ENCODE peak calls at places on chromosomes 4 and X, in six cellular contexts. One of them, this sample, is unnamed.

GRCh38 chrX:79366888-79367749 is at the start of gene ITM2A:
- DNase-seq in OCI-LY7: no peak
- DNase-seq in effector memory CD8-positive, alpha-beta T cell: peak
- DNase-seq in activated T-helper 2 cell treated with anti-CD3 and anti-CD28 coated beads, Interferon-gamma antibody, Interleukin-2, Interleukin-4, amounts not matched to agents 10 μg/mL and 5 μg/mL and 100 μg/mL, durations not matched to agents 14 hours and 24 hours and 36 hours: peak
- DNase-seq in COR-L47: no peak
- DNase-seq in AG04450: no peak
- DNase-seq in this sample: peak

GRCh38 chrX:40140706-40141499 is 43.1 kb upstream of the BCOR start:
- DNase-seq in OCI-LY7: peak
- DNase-seq in effector memory CD8-positive, alpha-beta T cell: no peak
- DNase-seq in activated T-helper 2 cell treated with anti-CD3 and anti-CD28 coated beads, Interferon-gamma antibody, Interleukin-2, Interleukin-4, amounts not matched to agents 10 μg/mL and 5 μg/mL and 100 μg/mL, durations not matched to agents 14 hours and 24 hours and 36 hours: no peak
- DNase-seq in COR-L47: no peak
- DNase-seq in AG04450: no peak
- DNase-seq in this sample: no peak

GRCh38 chr4:128220286-128221235 is 67.1 kb downstream of the PGRMC2 start:
- DNase-seq in OCI-LY7: peak
- DNase-seq in effector memory CD8-positive, alpha-beta T cell: no peak
- DNase-seq in activated T-helper 2 cell treated with anti-CD3 and anti-CD28 coated beads, Interferon-gamma antibody, Interleukin-2, Interleukin-4, amounts not matched to agents 10 μg/mL and 5 μg/mL and 100 μg/mL, durations not matched to agents 14 hours and 24 hours and 36 hours: no peak
- DNase-seq in COR-L47: peak
- DNase-seq in AG04450: peak
- DNase-seq in this sample: peak

GRCh38 chr4:145939241-145939640 is 618 bp upstream of the ZNF827 start:
- DNase-seq in OCI-LY7: peak
- DNase-seq in effector memory CD8-positive, alpha-beta T cell: no peak
- DNase-seq in activated T-helper 2 cell treated with anti-CD3 and anti-CD28 coated beads, Interferon-gamma antibody, Interleukin-2, Interleukin-4, amounts not matched to agents 10 μg/mL and 5 μg/mL and 100 μg/mL, durations not matched to agents 14 hours and 24 hours and 36 hours: no peak
- DNase-seq in COR-L47: no peak
- DNase-seq in AG04450: no peak
- DNase-seq in this sample: no peak

GRCh38 chr4:177339794-177340374 is 30.2 kb downstream of the NEIL3 start:
- DNase-seq in OCI-LY7: peak
- DNase-seq in effector memory CD8-positive, alpha-beta T cell: no peak
- DNase-seq in activated T-helper 2 cell treated with anti-CD3 and anti-CD28 coated beads, Interferon-gamma antibody, Interleukin-2, Interleukin-4, amounts not matched to agents 10 μg/mL and 5 μg/mL and 100 μg/mL, durations not matched to agents 14 hours and 24 hours and 36 hours: no peak
- DNase-seq in COR-L47: peak
- DNase-seq in AG04450: peak
- DNase-seq in this sample: peak

GRCh38 chr4:138978028-138978585 is 37.5 kb upstream of the NOCT start:
- DNase-seq in OCI-LY7: no peak
- DNase-seq in effector memory CD8-positive, alpha-beta T cell: no peak
- DNase-seq in activated T-helper 2 cell treated with anti-CD3 and anti-CD28 coated beads, Interferon-gamma antibody, Interleukin-2, Interleukin-4, amounts not matched to agents 10 μg/mL and 5 μg/mL and 100 μg/mL, durations not matched to agents 14 hours and 24 hours and 36 hours: no peak
- DNase-seq in COR-L47: no peak
- DNase-seq in AG04450: no peak
- DNase-seq in this sample: no peak

GRCh38 chr4:84870398-84871163 is 95.9 kb downstream of the WDFY3 start:
- DNase-seq in OCI-LY7: no peak
- DNase-seq in effector memory CD8-positive, alpha-beta T cell: no peak
- DNase-seq in activated T-helper 2 cell treated with anti-CD3 and anti-CD28 coated beads, Interferon-gamma antibody, Interleukin-2, Interleukin-4, amounts not matched to agents 10 μg/mL and 5 μg/mL and 100 μg/mL, durations not matched to agents 14 hours and 24 hours and 36 hours: no peak
- DNase-seq in COR-L47: no peak
- DNase-seq in AG04450: peak
- DNase-seq in this sample: peak

GRCh38 chrX:49269768-49270248 is at the start of gene PPP1R3F:
- DNase-seq in OCI-LY7: no peak
- DNase-seq in effector memory CD8-positive, alpha-beta T cell: no peak
- DNase-seq in activated T-helper 2 cell treated with anti-CD3 and anti-CD28 coated beads, Interferon-gamma antibody, Interleukin-2, Interleukin-4, amounts not matched to agents 10 μg/mL and 5 μg/mL and 100 μg/mL, durations not matched to agents 14 hours and 24 hours and 36 hours: no peak
- DNase-seq in COR-L47: no peak
- DNase-seq in AG04450: no peak
- DNase-seq in this sample: peak

GRCh38 chrX:153434801-153435200 is 11.1 kb downstream of the TREX2 start:
- DNase-seq in OCI-LY7: no peak
- DNase-seq in effector memory CD8-positive, alpha-beta T cell: no peak
- DNase-seq in activated T-helper 2 cell treated with anti-CD3 and anti-CD28 coated beads, Interferon-gamma antibody, Interleukin-2, Interleukin-4, amounts not matched to agents 10 μg/mL and 5 μg/mL and 100 μg/mL, durations not matched to agents 14 hours and 24 hours and 36 hours: no peak
- DNase-seq in COR-L47: no peak
- DNase-seq in AG04450: no peak
- DNase-seq in this sample: no peak

GRCh38 chr4:172631832-172632231 is 536.8 kb upstream of the GALNT7 start:
- DNase-seq in OCI-LY7: no peak
- DNase-seq in effector memory CD8-positive, alpha-beta T cell: no peak
- DNase-seq in activated T-helper 2 cell treated with anti-CD3 and anti-CD28 coated beads, Interferon-gamma antibody, Interleukin-2, Interleukin-4, amounts not matched to agents 10 μg/mL and 5 μg/mL and 100 μg/mL, durations not matched to agents 14 hours and 24 hours and 36 hours: no peak
- DNase-seq in COR-L47: no peak
- DNase-seq in AG04450: no peak
- DNase-seq in this sample: no peak

GRCh38 chr4:184473515-184474260 is 662 bp downstream of the IRF2 start:
- DNase-seq in OCI-LY7: peak
- DNase-seq in effector memory CD8-positive, alpha-beta T cell: peak
- DNase-seq in activated T-helper 2 cell treated with anti-CD3 and anti-CD28 coated beads, Interferon-gamma antibody, Interleukin-2, Interleukin-4, amounts not matched to agents 10 μg/mL and 5 μg/mL and 100 μg/mL, durations not matched to agents 14 hours and 24 hours and 36 hours: peak
- DNase-seq in COR-L47: peak
- DNase-seq in AG04450: no peak
- DNase-seq in this sample: peak

GRCh38 chr4:142743071-142743825 is 102.9 kb downstream of the INPP4B start:
- DNase-seq in OCI-LY7: no peak
- DNase-seq in effector memory CD8-positive, alpha-beta T cell: no peak
- DNase-seq in activated T-helper 2 cell treated with anti-CD3 and anti-CD28 coated beads, Interferon-gamma antibody, Interleukin-2, Interleukin-4, amounts not matched to agents 10 μg/mL and 5 μg/mL and 100 μg/mL, durations not matched to agents 14 hours and 24 hours and 36 hours: no peak
- DNase-seq in COR-L47: no peak
- DNase-seq in AG04450: no peak
- DNase-seq in this sample: no peak

GRCh38 chr4:176360446-176360845 is 40.7 kb downstream of the SPCS3 start:
- DNase-seq in OCI-LY7: no peak
- DNase-seq in effector memory CD8-positive, alpha-beta T cell: no peak
- DNase-seq in activated T-helper 2 cell treated with anti-CD3 and anti-CD28 coated beads, Interferon-gamma antibody, Interleukin-2, Interleukin-4, amounts not matched to agents 10 μg/mL and 5 μg/mL and 100 μg/mL, durations not matched to agents 14 hours and 24 hours and 36 hours: no peak
- DNase-seq in COR-L47: no peak
- DNase-seq in AG04450: no peak
- DNase-seq in this sample: no peak

GRCh38 chr4:3477750-3478430 is 14.8 kb downstream of the DOK7 start:
- DNase-seq in OCI-LY7: no peak
- DNase-seq in effector memory CD8-positive, alpha-beta T cell: no peak
- DNase-seq in activated T-helper 2 cell treated with anti-CD3 and anti-CD28 coated beads, Interferon-gamma antibody, Interleukin-2, Interleukin-4, amounts not matched to agents 10 μg/mL and 5 μg/mL and 100 μg/mL, durations not matched to agents 14 hours and 24 hours and 36 hours: no peak
- DNase-seq in COR-L47: peak
- DNase-seq in AG04450: no peak
- DNase-seq in this sample: no peak

GRCh38 chr4:107319386-107319785 is 283.3 kb upstream of the DKK2 start:
- DNase-seq in OCI-LY7: no peak
- DNase-seq in effector memory CD8-positive, alpha-beta T cell: no peak
- DNase-seq in activated T-helper 2 cell treated with anti-CD3 and anti-CD28 coated beads, Interferon-gamma antibody, Interleukin-2, Interleukin-4, amounts not matched to agents 10 μg/mL and 5 μg/mL and 100 μg/mL, durations not matched to agents 14 hours and 24 hours and 36 hours: no peak
- DNase-seq in COR-L47: no peak
- DNase-seq in AG04450: no peak
- DNase-seq in this sample: no peak

GRCh38 chr4:78940752-78941151 is 1.5 kb upstream of the PAQR3 start:
- DNase-seq in OCI-LY7: no peak
- DNase-seq in effector memory CD8-positive, alpha-beta T cell: no peak
- DNase-seq in activated T-helper 2 cell treated with anti-CD3 and anti-CD28 coated beads, Interferon-gamma antibody, Interleukin-2, Interleukin-4, amounts not matched to agents 10 μg/mL and 5 μg/mL and 100 μg/mL, durations not matched to agents 14 hours and 24 hours and 36 hours: no peak
- DNase-seq in COR-L47: no peak
- DNase-seq in AG04450: no peak
- DNase-seq in this sample: no peak

GRCh38 chr4:115054836-115055235 is 58.6 kb downstream of the NDST4 start:
- DNase-seq in OCI-LY7: no peak
- DNase-seq in effector memory CD8-positive, alpha-beta T cell: no peak
- DNase-seq in activated T-helper 2 cell treated with anti-CD3 and anti-CD28 coated beads, Interferon-gamma antibody, Interleukin-2, Interleukin-4, amounts not matched to agents 10 μg/mL and 5 μg/mL and 100 μg/mL, durations not matched to agents 14 hours and 24 hours and 36 hours: no peak
- DNase-seq in COR-L47: peak
- DNase-seq in AG04450: no peak
- DNase-seq in this sample: no peak

GRCh38 chr4:98626350-98626749 is 32.1 kb downstream of the TSPAN5 start:
- DNase-seq in OCI-LY7: no peak
- DNase-seq in effector memory CD8-positive, alpha-beta T cell: no peak
- DNase-seq in activated T-helper 2 cell treated with anti-CD3 and anti-CD28 coated beads, Interferon-gamma antibody, Interleukin-2, Interleukin-4, amounts not matched to agents 10 μg/mL and 5 μg/mL and 100 μg/mL, durations not matched to agents 14 hours and 24 hours and 36 hours: no peak
- DNase-seq in COR-L47: no peak
- DNase-seq in AG04450: peak
- DNase-seq in this sample: peak

GRCh38 chr4:4254179-4254578 is 6.2 kb upstream of the TMEM128 start:
- DNase-seq in OCI-LY7: no peak
- DNase-seq in effector memory CD8-positive, alpha-beta T cell: no peak
- DNase-seq in activated T-helper 2 cell treated with anti-CD3 and anti-CD28 coated beads, Interferon-gamma antibody, Interleukin-2, Interleukin-4, amounts not matched to agents 10 μg/mL and 5 μg/mL and 100 μg/mL, durations not matched to agents 14 hours and 24 hours and 36 hours: no peak
- DNase-seq in COR-L47: no peak
- DNase-seq in AG04450: no peak
- DNase-seq in this sample: no peak

GRCh38 chr4:39043058-39043696 is 11.0 kb upstream of the TMEM156 start:
- DNase-seq in OCI-LY7: no peak
- DNase-seq in effector memory CD8-positive, alpha-beta T cell: no peak
- DNase-seq in activated T-helper 2 cell treated with anti-CD3 and anti-CD28 coated beads, Interferon-gamma antibody, Interleukin-2, Interleukin-4, amounts not matched to agents 10 μg/mL and 5 μg/mL and 100 μg/mL, durations not matched to agents 14 hours and 24 hours and 36 hours: no peak
- DNase-seq in COR-L47: no peak
- DNase-seq in AG04450: no peak
- DNase-seq in this sample: no peak

GRCh38 chrX:103362504-103362903 is 6.2 kb downstream of the TCEAL9 start:
- DNase-seq in OCI-LY7: no peak
- DNase-seq in effector memory CD8-positive, alpha-beta T cell: no peak
- DNase-seq in activated T-helper 2 cell treated with anti-CD3 and anti-CD28 coated beads, Interferon-gamma antibody, Interleukin-2, Interleukin-4, amounts not matched to agents 10 μg/mL and 5 μg/mL and 100 μg/mL, durations not matched to agents 14 hours and 24 hours and 36 hours: no peak
- DNase-seq in COR-L47: no peak
- DNase-seq in AG04450: no peak
- DNase-seq in this sample: no peak

GRCh38 chr4:176064539-176064938 is 1.1 kb upstream of the WDR17 start:
- DNase-seq in OCI-LY7: no peak
- DNase-seq in effector memory CD8-positive, alpha-beta T cell: no peak
- DNase-seq in activated T-helper 2 cell treated with anti-CD3 and anti-CD28 coated beads, Interferon-gamma antibody, Interleukin-2, Interleukin-4, amounts not matched to agents 10 μg/mL and 5 μg/mL and 100 μg/mL, durations not matched to agents 14 hours and 24 hours and 36 hours: no peak
- DNase-seq in COR-L47: no peak
- DNase-seq in AG04450: no peak
- DNase-seq in this sample: no peak

GRCh38 chrX:38055170-38055847 is 49.0 kb downstream of the SYTL5 start:
- DNase-seq in OCI-LY7: no peak
- DNase-seq in effector memory CD8-positive, alpha-beta T cell: no peak
- DNase-seq in activated T-helper 2 cell treated with anti-CD3 and anti-CD28 coated beads, Interferon-gamma antibody, Interleukin-2, Interleukin-4, amounts not matched to agents 10 μg/mL and 5 μg/mL and 100 μg/mL, durations not matched to agents 14 hours and 24 hours and 36 hours: no peak
- DNase-seq in COR-L47: no peak
- DNase-seq in AG04450: no peak
- DNase-seq in this sample: no peak

GRCh38 chr4:25157071-25157470 is 3.2 kb downstream of the SEPSECS start:
- DNase-seq in OCI-LY7: no peak
- DNase-seq in effector memory CD8-positive, alpha-beta T cell: no peak
- DNase-seq in activated T-helper 2 cell treated with anti-CD3 and anti-CD28 coated beads, Interferon-gamma antibody, Interleukin-2, Interleukin-4, amounts not matched to agents 10 μg/mL and 5 μg/mL and 100 μg/mL, durations not matched to agents 14 hours and 24 hours and 36 hours: no peak
- DNase-seq in COR-L47: no peak
- DNase-seq in AG04450: no peak
- DNase-seq in this sample: peak

GRCh38 chr4:1593038-1593417 is 91.1 kb downstream of the FAM53A start:
- DNase-seq in OCI-LY7: no peak
- DNase-seq in effector memory CD8-positive, alpha-beta T cell: no peak
- DNase-seq in activated T-helper 2 cell treated with anti-CD3 and anti-CD28 coated beads, Interferon-gamma antibody, Interleukin-2, Interleukin-4, amounts not matched to agents 10 μg/mL and 5 μg/mL and 100 μg/mL, durations not matched to agents 14 hours and 24 hours and 36 hours: no peak
- DNase-seq in COR-L47: no peak
- DNase-seq in AG04450: no peak
- DNase-seq in this sample: no peak

GRCh38 chrX:153441981-153442380 is 3.9 kb downstream of the TREX2 start:
- DNase-seq in OCI-LY7: no peak
- DNase-seq in effector memory CD8-positive, alpha-beta T cell: no peak
- DNase-seq in activated T-helper 2 cell treated with anti-CD3 and anti-CD28 coated beads, Interferon-gamma antibody, Interleukin-2, Interleukin-4, amounts not matched to agents 10 μg/mL and 5 μg/mL and 100 μg/mL, durations not matched to agents 14 hours and 24 hours and 36 hours: no peak
- DNase-seq in COR-L47: no peak
- DNase-seq in AG04450: no peak
- DNase-seq in this sample: no peak

GRCh38 chr4:40586729-40587128 is 42.9 kb downstream of the RBM47 start:
- DNase-seq in OCI-LY7: no peak
- DNase-seq in effector memory CD8-positive, alpha-beta T cell: no peak
- DNase-seq in activated T-helper 2 cell treated with anti-CD3 and anti-CD28 coated beads, Interferon-gamma antibody, Interleukin-2, Interleukin-4, amounts not matched to agents 10 μg/mL and 5 μg/mL and 100 μg/mL, durations not matched to agents 14 hours and 24 hours and 36 hours: no peak
- DNase-seq in COR-L47: no peak
- DNase-seq in AG04450: no peak
- DNase-seq in this sample: no peak

GRCh38 chr4:128393111-128393704 is 105.6 kb upstream of the PGRMC2 start:
- DNase-seq in OCI-LY7: no peak
- DNase-seq in effector memory CD8-positive, alpha-beta T cell: no peak
- DNase-seq in activated T-helper 2 cell treated with anti-CD3 and anti-CD28 coated beads, Interferon-gamma antibody, Interleukin-2, Interleukin-4, amounts not matched to agents 10 μg/mL and 5 μg/mL and 100 μg/mL, durations not matched to agents 14 hours and 24 hours and 36 hours: no peak
- DNase-seq in COR-L47: peak
- DNase-seq in AG04450: no peak
- DNase-seq in this sample: no peak

GRCh38 chr4:29983890-29984289 is 736.3 kb upstream of the PCDH7 start:
- DNase-seq in OCI-LY7: no peak
- DNase-seq in effector memory CD8-positive, alpha-beta T cell: no peak
- DNase-seq in activated T-helper 2 cell treated with anti-CD3 and anti-CD28 coated beads, Interferon-gamma antibody, Interleukin-2, Interleukin-4, amounts not matched to agents 10 μg/mL and 5 μg/mL and 100 μg/mL, durations not matched to agents 14 hours and 24 hours and 36 hours: no peak
- DNase-seq in COR-L47: peak
- DNase-seq in AG04450: no peak
- DNase-seq in this sample: no peak

GRCh38 chr4:7330811-7331681 is 103.7 kb downstream of the PSAPL1 start:
- DNase-seq in OCI-LY7: no peak
- DNase-seq in effector memory CD8-positive, alpha-beta T cell: no peak
- DNase-seq in activated T-helper 2 cell treated with anti-CD3 and anti-CD28 coated beads, Interferon-gamma antibody, Interleukin-2, Interleukin-4, amounts not matched to agents 10 μg/mL and 5 μg/mL and 100 μg/mL, durations not matched to agents 14 hours and 24 hours and 36 hours: no peak
- DNase-seq in COR-L47: no peak
- DNase-seq in AG04450: no peak
- DNase-seq in this sample: no peak

GRCh38 chr4:159206427-159206871 is 103.6 kb downstream of the RAPGEF2 start:
- DNase-seq in OCI-LY7: no peak
- DNase-seq in effector memory CD8-positive, alpha-beta T cell: no peak
- DNase-seq in activated T-helper 2 cell treated with anti-CD3 and anti-CD28 coated beads, Interferon-gamma antibody, Interleukin-2, Interleukin-4, amounts not matched to agents 10 μg/mL and 5 μg/mL and 100 μg/mL, durations not matched to agents 14 hours and 24 hours and 36 hours: peak
- DNase-seq in COR-L47: no peak
- DNase-seq in AG04450: no peak
- DNase-seq in this sample: no peak

GRCh38 chr4:911871-912490 is 20.1 kb downstream of the GAK start:
- DNase-seq in OCI-LY7: no peak
- DNase-seq in effector memory CD8-positive, alpha-beta T cell: no peak
- DNase-seq in activated T-helper 2 cell treated with anti-CD3 and anti-CD28 coated beads, Interferon-gamma antibody, Interleukin-2, Interleukin-4, amounts not matched to agents 10 μg/mL and 5 μg/mL and 100 μg/mL, durations not matched to agents 14 hours and 24 hours and 36 hours: no peak
- DNase-seq in COR-L47: no peak
- DNase-seq in AG04450: no peak
- DNase-seq in this sample: no peak

GRCh38 chr4:22986262-22986661 is 293.5 kb downstream of the GBA3 start:
- DNase-seq in OCI-LY7: no peak
- DNase-seq in effector memory CD8-positive, alpha-beta T cell: no peak
- DNase-seq in activated T-helper 2 cell treated with anti-CD3 and anti-CD28 coated beads, Interferon-gamma antibody, Interleukin-2, Interleukin-4, amounts not matched to agents 10 μg/mL and 5 μg/mL and 100 μg/mL, durations not matched to agents 14 hours and 24 hours and 36 hours: no peak
- DNase-seq in COR-L47: no peak
- DNase-seq in AG04450: no peak
- DNase-seq in this sample: no peak

GRCh38 chr4:78019494-78019893 is 37.6 kb upstream of the FRAS1 start:
- DNase-seq in OCI-LY7: no peak
- DNase-seq in effector memory CD8-positive, alpha-beta T cell: no peak
- DNase-seq in activated T-helper 2 cell treated with anti-CD3 and anti-CD28 coated beads, Interferon-gamma antibody, Interleukin-2, Interleukin-4, amounts not matched to agents 10 μg/mL and 5 μg/mL and 100 μg/mL, durations not matched to agents 14 hours and 24 hours and 36 hours: no peak
- DNase-seq in COR-L47: no peak
- DNase-seq in AG04450: no peak
- DNase-seq in this sample: no peak

GRCh38 chr4:177077095-177077494 is 232.6 kb upstream of the NEIL3 start:
- DNase-seq in OCI-LY7: no peak
- DNase-seq in effector memory CD8-positive, alpha-beta T cell: no peak
- DNase-seq in activated T-helper 2 cell treated with anti-CD3 and anti-CD28 coated beads, Interferon-gamma antibody, Interleukin-2, Interleukin-4, amounts not matched to agents 10 μg/mL and 5 μg/mL and 100 μg/mL, durations not matched to agents 14 hours and 24 hours and 36 hours: no peak
- DNase-seq in COR-L47: no peak
- DNase-seq in AG04450: no peak
- DNase-seq in this sample: no peak

GRCh38 chr4:5638976-5639375 is 69.4 kb downstream of the EVC2 start:
- DNase-seq in OCI-LY7: no peak
- DNase-seq in effector memory CD8-positive, alpha-beta T cell: no peak
- DNase-seq in activated T-helper 2 cell treated with anti-CD3 and anti-CD28 coated beads, Interferon-gamma antibody, Interleukin-2, Interleukin-4, amounts not matched to agents 10 μg/mL and 5 μg/mL and 100 μg/mL, durations not matched to agents 14 hours and 24 hours and 36 hours: no peak
- DNase-seq in COR-L47: no peak
- DNase-seq in AG04450: no peak
- DNase-seq in this sample: no peak

GRCh38 chr4:145177511-145177905 is 2.9 kb downstream of the OTUD4 start:
- DNase-seq in OCI-LY7: no peak
- DNase-seq in effector memory CD8-positive, alpha-beta T cell: no peak
- DNase-seq in activated T-helper 2 cell treated with anti-CD3 and anti-CD28 coated beads, Interferon-gamma antibody, Interleukin-2, Interleukin-4, amounts not matched to agents 10 μg/mL and 5 μg/mL and 100 μg/mL, durations not matched to agents 14 hours and 24 hours and 36 hours: no peak
- DNase-seq in COR-L47: no peak
- DNase-seq in AG04450: no peak
- DNase-seq in this sample: no peak